ENCODE peak calls at places on chromosomes 1 and 21, in nine cellular contexts. One of them, this sample, is unnamed.

GRCh38 chr1:228018961-228019721 is 12.3 kb downstream of the WNT3A start:
- DNase-seq in breast epithelium: no peak
- DNase-seq in AG10803: no peak
- DNase-seq in tibial nerve: no peak
- DNase-seq in Calu3: no peak
- DNase-seq in fibroblast of pulmonary artery: no peak
- DNase-seq in pancreas: no peak
- DNase-seq in spleen: peak
- DNase-seq in epithelial cell of esophagus: no peak
- DNase-seq in this sample: no peak

GRCh38 chr1:82225407-82226197 is 424.9 kb downstream of the ADGRL2 start:
- DNase-seq in breast epithelium: no peak
- DNase-seq in AG10803: peak
- DNase-seq in tibial nerve: no peak
- DNase-seq in Calu3: no peak
- DNase-seq in fibroblast of pulmonary artery: peak
- DNase-seq in pancreas: no peak
- DNase-seq in spleen: no peak
- DNase-seq in epithelial cell of esophagus: peak
- DNase-seq in this sample: no peak

GRCh38 chr1:225651376-225651871 is 1.5 kb downstream of the ENAH start:
- DNase-seq in breast epithelium: no peak
- DNase-seq in AG10803: peak
- DNase-seq in tibial nerve: no peak
- DNase-seq in Calu3: no peak
- DNase-seq in fibroblast of pulmonary artery: peak
- DNase-seq in pancreas: no peak
- DNase-seq in spleen: no peak
- DNase-seq in epithelial cell of esophagus: peak
- DNase-seq in this sample: peak

GRCh38 chr1:177569476-177569875 is 398.7 kb downstream of the BRINP2 start:
- DNase-seq in breast epithelium: no peak
- DNase-seq in AG10803: peak
- DNase-seq in tibial nerve: no peak
- DNase-seq in Calu3: no peak
- DNase-seq in fibroblast of pulmonary artery: peak
- DNase-seq in pancreas: no peak
- DNase-seq in spleen: no peak
- DNase-seq in epithelial cell of esophagus: peak
- DNase-seq in this sample: no peak

GRCh38 chr1:55504306-55504706 is 289.1 kb upstream of the USP24 start:
- DNase-seq in breast epithelium: no peak
- DNase-seq in AG10803: no peak
- DNase-seq in tibial nerve: no peak
- DNase-seq in Calu3: no peak
- DNase-seq in fibroblast of pulmonary artery: no peak
- DNase-seq in pancreas: no peak
- DNase-seq in spleen: no peak
- DNase-seq in epithelial cell of esophagus: no peak
- DNase-seq in this sample: no peak

GRCh38 chr1:23475134-23475628 is 8.8 kb downstream of the ASAP3 start:
- DNase-seq in breast epithelium: peak
- DNase-seq in AG10803: peak
- DNase-seq in tibial nerve: peak
- DNase-seq in Calu3: no peak
- DNase-seq in fibroblast of pulmonary artery: peak
- DNase-seq in pancreas: no peak
- DNase-seq in spleen: no peak
- DNase-seq in epithelial cell of esophagus: peak
- DNase-seq in this sample: peak

GRCh38 chr1:5973771-5974170 is 18.5 kb downstream of the NPHP4 start:
- DNase-seq in breast epithelium: no peak
- DNase-seq in AG10803: peak
- DNase-seq in tibial nerve: no peak
- DNase-seq in Calu3: no peak
- DNase-seq in fibroblast of pulmonary artery: no peak
- DNase-seq in pancreas: no peak
- DNase-seq in spleen: peak
- DNase-seq in epithelial cell of esophagus: no peak
- DNase-seq in this sample: no peak

GRCh38 chr1:180842890-180843289 is 69.8 kb upstream of the KIAA1614 start:
- DNase-seq in breast epithelium: no peak
- DNase-seq in AG10803: no peak
- DNase-seq in tibial nerve: no peak
- DNase-seq in Calu3: no peak
- DNase-seq in fibroblast of pulmonary artery: peak
- DNase-seq in pancreas: no peak
- DNase-seq in spleen: no peak
- DNase-seq in epithelial cell of esophagus: no peak
- DNase-seq in this sample: no peak

GRCh38 chr1:84164156-84164555 is 20.1 kb downstream of the PRKACB start:
- DNase-seq in breast epithelium: no peak
- DNase-seq in AG10803: peak
- DNase-seq in tibial nerve: no peak
- DNase-seq in Calu3: no peak
- DNase-seq in fibroblast of pulmonary artery: peak
- DNase-seq in pancreas: no peak
- DNase-seq in spleen: no peak
- DNase-seq in epithelial cell of esophagus: no peak
- DNase-seq in this sample: no peak

GRCh38 chr21:33377221-33377620 is 26.0 kb upstream of the IFNGR2 start:
- DNase-seq in breast epithelium: no peak
- DNase-seq in AG10803: no peak
- DNase-seq in tibial nerve: no peak
- DNase-seq in Calu3: no peak
- DNase-seq in fibroblast of pulmonary artery: no peak
- DNase-seq in pancreas: no peak
- DNase-seq in spleen: no peak
- DNase-seq in epithelial cell of esophagus: no peak
- DNase-seq in this sample: no peak

GRCh38 chr1:209168204-209168603 is 415.3 kb upstream of the CAMK1G start:
- DNase-seq in breast epithelium: no peak
- DNase-seq in AG10803: peak
- DNase-seq in tibial nerve: no peak
- DNase-seq in Calu3: no peak
- DNase-seq in fibroblast of pulmonary artery: peak
- DNase-seq in pancreas: peak
- DNase-seq in spleen: no peak
- DNase-seq in epithelial cell of esophagus: peak
- DNase-seq in this sample: peak

GRCh38 chr1:97063532-97063931 is 341.9 kb downstream of the PTBP2 start:
- DNase-seq in breast epithelium: no peak
- DNase-seq in AG10803: peak
- DNase-seq in tibial nerve: no peak
- DNase-seq in Calu3: no peak
- DNase-seq in fibroblast of pulmonary artery: peak
- DNase-seq in pancreas: no peak
- DNase-seq in spleen: no peak
- DNase-seq in epithelial cell of esophagus: peak
- DNase-seq in this sample: no peak

GRCh38 chr1:58041621-58042020 is 504.9 kb downstream of the OMA1 start:
- DNase-seq in breast epithelium: no peak
- DNase-seq in AG10803: no peak
- DNase-seq in tibial nerve: no peak
- DNase-seq in Calu3: peak
- DNase-seq in fibroblast of pulmonary artery: no peak
- DNase-seq in pancreas: no peak
- DNase-seq in spleen: no peak
- DNase-seq in epithelial cell of esophagus: peak
- DNase-seq in this sample: peak

DNA sequence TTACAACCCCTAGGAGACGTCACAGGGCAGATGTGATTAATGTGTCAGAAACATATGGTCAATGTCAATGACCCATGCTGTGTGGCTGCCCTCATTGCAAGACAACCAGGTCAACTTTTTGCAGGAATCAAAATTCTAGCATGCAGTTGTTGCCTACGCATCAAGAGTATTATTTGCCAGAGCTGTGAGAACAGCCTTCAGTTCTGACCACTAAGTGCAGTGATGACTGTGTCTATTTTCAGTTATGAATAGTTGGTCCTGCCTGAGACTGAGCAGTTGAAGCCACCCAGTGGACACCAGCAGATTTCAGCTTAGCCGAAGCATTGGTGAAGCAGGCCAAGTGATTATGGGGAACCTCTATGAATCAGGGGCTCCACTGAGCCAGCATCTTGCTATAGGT is 47.3 kb downstream of the LYPLAL1 start:
- DNase-seq in breast epithelium: no peak
- DNase-seq in AG10803: no peak
- DNase-seq in tibial nerve: no peak
- DNase-seq in Calu3: no peak
- DNase-seq in fibroblast of pulmonary artery: no peak
- DNase-seq in pancreas: no peak
- DNase-seq in spleen: no peak
- DNase-seq in epithelial cell of esophagus: no peak
- DNase-seq in this sample: no peak
- TF ChIP-seq CTCF in breast epithelium: no peak
- TF ChIP-seq CTCF in AG10803: no peak
- TF ChIP-seq CTCF in tibial nerve: no peak
- TF ChIP-seq CTCF in Calu3: no peak
- TF ChIP-seq CTCF in fibroblast of pulmonary artery: no peak
- TF ChIP-seq CTCF in pancreas: no peak
- TF ChIP-seq CTCF in spleen: no peak
- TF ChIP-seq CTCF in epithelial cell of esophagus: no peak
- TF ChIP-seq CTCF in this sample: peak

GRCh38 chr21:16082038-16082816 is 352.4 kb downstream of the USP25 start:
- DNase-seq in breast epithelium: no peak
- DNase-seq in AG10803: peak
- DNase-seq in tibial nerve: no peak
- DNase-seq in Calu3: no peak
- DNase-seq in fibroblast of pulmonary artery: peak
- DNase-seq in pancreas: no peak
- DNase-seq in spleen: no peak
- DNase-seq in epithelial cell of esophagus: peak
- DNase-seq in this sample: peak
- TF ChIP-seq CTCF in breast epithelium: peak
- TF ChIP-seq CTCF in AG10803: peak
- TF ChIP-seq CTCF in tibial nerve: peak
- TF ChIP-seq CTCF in Calu3: no peak
- TF ChIP-seq CTCF in fibroblast of pulmonary artery: peak
- TF ChIP-seq CTCF in pancreas: no peak
- TF ChIP-seq CTCF in spleen: peak
- TF ChIP-seq CTCF in epithelial cell of esophagus: peak
- TF ChIP-seq CTCF in this sample: peak

DNA sequence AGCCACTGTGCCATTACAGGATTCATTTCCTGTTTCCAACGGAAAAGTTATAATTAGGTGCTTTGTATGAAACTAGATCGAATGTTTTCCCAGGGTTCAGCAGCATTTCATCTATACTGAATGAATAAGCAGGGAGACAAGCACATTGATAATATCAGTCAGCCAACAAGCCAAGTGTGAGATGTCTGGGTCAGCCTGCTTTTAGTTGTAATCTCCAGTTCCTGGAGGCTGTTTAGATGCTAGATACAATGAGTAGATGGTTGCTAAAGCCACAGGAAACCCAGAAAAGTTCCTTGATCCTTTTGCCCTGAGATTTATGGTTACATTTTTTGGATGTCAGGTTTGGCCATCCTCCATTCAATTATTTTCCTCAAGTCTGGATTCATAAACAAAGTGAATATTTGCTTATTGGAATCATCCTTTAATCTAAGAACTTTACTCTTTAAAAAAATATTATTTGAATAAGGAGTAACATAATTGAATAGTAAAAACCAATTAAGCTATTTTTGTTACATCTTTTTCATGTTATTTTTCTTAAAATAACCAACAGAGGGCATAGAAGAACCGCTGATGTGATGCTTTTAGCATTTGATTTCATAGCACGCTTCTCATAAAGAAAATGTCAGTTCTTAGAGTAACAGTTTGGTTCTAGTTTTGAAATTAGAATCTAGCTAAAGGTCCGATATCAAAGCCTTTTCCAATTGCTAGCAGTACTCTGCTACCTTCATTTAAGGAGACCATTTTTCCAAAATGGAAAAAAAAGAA is 76.6 kb downstream of the HSPA13 start:
- DNase-seq in breast epithelium: no peak
- DNase-seq in AG10803: peak
- DNase-seq in tibial nerve: no peak
- DNase-seq in Calu3: no peak
- DNase-seq in fibroblast of pulmonary artery: peak
- DNase-seq in pancreas: no peak
- DNase-seq in spleen: no peak
- DNase-seq in epithelial cell of esophagus: peak
- DNase-seq in this sample: no peak
- TF ChIP-seq CTCF in breast epithelium: no peak
- TF ChIP-seq CTCF in AG10803: peak
- TF ChIP-seq CTCF in tibial nerve: no peak
- TF ChIP-seq CTCF in Calu3: no peak
- TF ChIP-seq CTCF in fibroblast of pulmonary artery: peak
- TF ChIP-seq CTCF in pancreas: no peak
- TF ChIP-seq CTCF in spleen: no peak
- TF ChIP-seq CTCF in epithelial cell of esophagus: peak
- TF ChIP-seq CTCF in this sample: peak

DNA sequence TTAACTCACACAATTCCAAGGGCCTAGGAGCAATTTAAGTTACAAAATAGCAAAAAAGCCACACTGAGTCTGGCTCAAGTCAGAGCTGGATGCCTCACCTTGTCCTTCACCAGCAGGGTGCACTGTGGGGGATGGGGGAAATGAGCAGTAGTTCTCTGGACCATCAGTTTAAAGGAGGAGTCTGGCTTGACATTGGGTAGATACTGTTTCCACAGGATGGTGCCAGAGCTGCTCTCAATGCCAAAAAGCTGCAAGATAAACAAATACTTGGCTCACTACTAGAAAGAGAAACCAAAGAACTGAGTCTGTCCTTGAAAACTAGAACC is 18.8 kb downstream of the EMC1 start:
- DNase-seq in breast epithelium: no peak
- DNase-seq in AG10803: peak
- DNase-seq in tibial nerve: no peak
- DNase-seq in Calu3: no peak
- DNase-seq in fibroblast of pulmonary artery: peak
- DNase-seq in pancreas: no peak
- DNase-seq in spleen: no peak
- DNase-seq in epithelial cell of esophagus: no peak
- DNase-seq in this sample: no peak
- TF ChIP-seq CTCF in breast epithelium: no peak
- TF ChIP-seq CTCF in AG10803: peak
- TF ChIP-seq CTCF in tibial nerve: no peak
- TF ChIP-seq CTCF in Calu3: no peak
- TF ChIP-seq CTCF in fibroblast of pulmonary artery: no peak
- TF ChIP-seq CTCF in pancreas: no peak
- TF ChIP-seq CTCF in spleen: no peak
- TF ChIP-seq CTCF in epithelial cell of esophagus: peak
- TF ChIP-seq CTCF in this sample: peak

DNA sequence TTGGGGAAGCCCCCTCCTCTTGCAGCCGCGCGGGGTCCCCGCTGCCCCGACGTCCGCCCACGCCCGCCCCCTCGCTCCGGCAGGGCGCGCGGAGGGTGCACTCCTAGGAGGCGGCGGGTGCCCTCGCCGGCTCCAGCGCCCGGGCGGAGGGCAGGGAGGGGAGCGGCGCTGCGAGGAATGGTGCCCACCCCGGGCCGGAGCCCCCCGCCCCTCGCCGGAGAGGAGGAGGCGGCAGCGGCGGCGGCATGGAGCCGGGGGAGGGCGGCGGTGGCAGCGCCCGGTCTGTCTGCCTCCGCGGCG is 451 bp downstream of the FAM78B start:
- DNase-seq in breast epithelium: no peak
- DNase-seq in AG10803: no peak
- DNase-seq in tibial nerve: no peak
- DNase-seq in Calu3: peak
- DNase-seq in fibroblast of pulmonary artery: no peak
- DNase-seq in pancreas: peak
- DNase-seq in spleen: peak
- DNase-seq in epithelial cell of esophagus: no peak
- DNase-seq in this sample: no peak
- TF ChIP-seq CTCF in breast epithelium: no peak
- TF ChIP-seq CTCF in AG10803: no peak
- TF ChIP-seq CTCF in tibial nerve: no peak
- TF ChIP-seq CTCF in Calu3: peak
- TF ChIP-seq CTCF in fibroblast of pulmonary artery: no peak
- TF ChIP-seq CTCF in pancreas: no peak
- TF ChIP-seq CTCF in spleen: no peak
- TF ChIP-seq CTCF in epithelial cell of esophagus: no peak
- TF ChIP-seq CTCF in this sample: no peak

This sample was measured in HFFc6.